ENCODE peak calls at places on chromosomes 2 and 18, in six cellular contexts. T, K, U, B, Z and H are unnamed samples.

GRCh38 chr2:109058802-109059201 is 69.8 kb upstream of the EDAR start:
- DNase-seq in T (no peak), K (no peak), U (no peak), B (no peak), Z (no peak), H (no peak)

GRCh38 chr2:214519258-214519818 is 108.5 kb downstream of the VWC2L start:
- DNase-seq in T (peak; percentile 49), K (no peak), U (no peak), B (no peak), Z (no peak), H (no peak)

GRCh38 chr2:132667716-132668115 is 2.3 kb downstream of the LYPD1 start:
- DNase-seq in T (no peak), K (peak; percentile 67), U (no peak), B (no peak), Z (no peak), H (no peak)

GRCh38 chr2:27920148-27920885 is 29.8 kb downstream of the BABAM2 start:
- DNase-seq in T (no peak), K (peak; percentile 68), U (no peak), B (no peak), Z (no peak), H (peak; percentile 26)

GRCh38 chr2:197515277-197515797 is 529 bp upstream of the MOB4 start:
- DNase-seq in T (peak; percentile 60), K (no peak), U (no peak), B (no peak), Z (peak; percentile 3), H (no peak)

GRCh38 chr2:160091381-160091780 is 29.0 kb upstream of the PLA2R1 start:
- DNase-seq in T (no peak), K (peak; percentile 69), U (no peak), B (no peak), Z (no peak), H (peak; percentile 31)

GRCh38 chr2:61328707-61329251 is 142.1 kb downstream of the USP34 start:
- DNase-seq in T (peak; percentile 18), K (peak; percentile 21), U (no peak), B (no peak), Z (peak; percentile 16), H (no peak)

GRCh38 chr18:13136056-13136688 is 82.4 kb upstream of the LDLRAD4 start:
- DNase-seq in T (no peak), K (peak; percentile 43), U (no peak), B (no peak), Z (no peak), H (peak; percentile 32)

GRCh38 chr2:216308532-216308931 is 63.8 kb downstream of the MARCHF4 start:
- DNase-seq in T (no peak), K (peak; percentile 94), U (no peak), B (no peak), Z (no peak), H (peak; percentile 48)

GRCh38 chr2:152686308-152686707 is 31.0 kb downstream of the PRPF40A start:
- DNase-seq in T (no peak), K (no peak), U (no peak), B (no peak), Z (no peak), H (no peak)

GRCh38 chr2:197889041-197889440 is 84.6 kb downstream of the PLCL1 start:
- DNase-seq in T (peak; percentile 72), K (peak; percentile 55), U (no peak), B (no peak), Z (no peak), H (no peak)

GRCh38 chr2:151796774-151797173 is 31.4 kb downstream of the ARL5A start:
- DNase-seq in T (no peak), K (peak; percentile 36), U (no peak), B (no peak), Z (no peak), H (no peak)

GRCh38 chr2:195695002-195695631 is 38.1 kb downstream of the SLC39A10 start:
- DNase-seq in T (no peak), K (no peak), U (no peak), B (no peak), Z (no peak), H (no peak)

GRCh38 chr2:120972286-120972685 is 236.6 kb downstream of the GLI2 start:
- DNase-seq in T (no peak), K (no peak), U (no peak), B (no peak), Z (no peak), H (no peak)

GRCh38 chr2:164560181-164560792 is 61.0 kb downstream of the GRB14 start:
- DNase-seq in T (peak; percentile 5), K (peak; percentile 20), U (no peak), B (no peak), Z (peak; percentile 52), H (peak; percentile 15)

GRCh38 chr2:96874099-96874831 is 4.4 kb upstream of the SEMA4C start:
- DNase-seq in T (peak; percentile 79), K (no peak), U (no peak), B (peak; percentile 47), Z (no peak), H (no peak)

GRCh38 chr2:234548720-234549420 is 52.0 kb upstream of the ARL4C start:
- DNase-seq in T (no peak), K (peak; percentile 98), U (no peak), B (no peak), Z (no peak), H (peak; percentile 60)

GRCh38 chr2:195570329-195570728 is 86.7 kb upstream of the SLC39A10 start:
- DNase-seq in T (no peak), K (no peak), U (no peak), B (no peak), Z (no peak), H (no peak)

GRCh38 chr2:64699712-64700111 is 46.0 kb upstream of the SERTAD2 start:
- DNase-seq in T (peak; percentile 86), K (no peak), U (no peak), B (no peak), Z (no peak), H (no peak)

GRCh38 chr2:95272781-95273180 is 1.5 kb upstream of the PROM2 start:
- DNase-seq in T (no peak), K (no peak), U (no peak), B (no peak), Z (no peak), H (no peak)

GRCh38 chr18:3451166-3451988 is 1.4 kb downstream of the TGIF1 start:
- DNase-seq in T (peak; percentile 27), K (peak; percentile 86), U (peak; percentile 87), B (peak; percentile 96), Z (peak; percentile 96), H (peak; percentile 85)

GRCh38 chr2:109304731-109305470 is 175.9 kb downstream of the SH3RF3 start:
- DNase-seq in T (peak; percentile 31), K (no peak), U (no peak), B (no peak), Z (no peak), H (no peak)

GRCh38 chr18:23200751-23201150 is 65.5 kb downstream of the CABLES1 start:
- DNase-seq in T (no peak), K (no peak), U (no peak), B (no peak), Z (no peak), H (no peak)

GRCh38 chr18:23453657-23454011 is 547 bp downstream of the RIOK3 start:
- DNase-seq in T (peak; percentile 29), K (peak; percentile 74), U (no peak), B (no peak), Z (peak; percentile 46), H (peak; percentile 12)

GRCh38 chr2:96893289-96894150 is 23.6 kb upstream of the SEMA4C start:
- DNase-seq in T (no peak), K (no peak), U (no peak), B (no peak), Z (no peak), H (no peak)

GRCh38 chr2:27216416-27217137 is 592 bp upstream of the CAD start:
- DNase-seq in T (no peak), K (no peak), U (no peak), B (no peak), Z (no peak), H (no peak)

GRCh38 chr2:42598656-42599267 is 30.3 kb downstream of the MTA3 start:
- DNase-seq in T (peak; percentile 13), K (no peak), U (no peak), B (no peak), Z (no peak), H (no peak)
- TF ChIP-seq CTCF in T (no peak), K (no peak), U (no peak), B (no peak), Z (no peak), H (no peak)

DNA sequence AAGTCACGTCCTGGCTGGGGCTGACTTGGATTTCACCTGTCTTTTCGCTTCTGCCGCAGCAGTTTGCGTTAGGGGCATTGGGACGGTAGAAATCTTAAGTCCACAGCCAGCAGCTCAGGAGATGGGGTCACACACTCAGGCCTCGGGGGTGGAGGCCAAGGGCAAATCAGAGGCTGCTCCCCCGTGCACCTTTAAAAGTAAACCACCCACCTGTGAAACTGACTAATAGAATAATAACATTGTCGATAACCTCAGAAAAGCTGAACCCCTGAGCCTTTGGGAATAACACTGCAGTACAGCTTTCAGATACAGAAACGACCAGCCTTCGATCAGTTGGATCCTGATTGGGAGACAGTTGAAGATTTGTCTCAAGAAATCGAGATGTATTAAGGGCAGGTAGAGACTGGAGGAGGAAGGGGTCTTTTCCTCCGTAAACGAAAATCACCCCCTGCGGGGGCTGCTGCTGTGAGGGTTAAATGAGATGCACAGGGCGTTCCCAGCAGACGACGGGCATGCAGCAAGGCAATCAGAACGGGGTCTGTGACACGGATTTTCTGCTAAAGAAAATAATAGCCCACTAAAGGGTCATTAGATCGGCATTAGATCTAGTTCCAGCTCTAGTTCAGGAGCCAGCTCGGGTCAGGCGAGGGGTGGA is 16.4 kb upstream of the NFATC1 start:
- DNase-seq in T (no peak), K (no peak), U (no peak), B (no peak), Z (no peak), H (no peak)
- TF ChIP-seq CTCF in T (no peak), K (no peak), U (no peak), B (no peak), Z (no peak), H (no peak)

GRCh38 chr2:172273910-172274571 is 153.3 kb upstream of the ITGA6 start:
- DNase-seq in T (no peak), K (no peak), U (no peak), B (no peak), Z (no peak), H (no peak)
- TF ChIP-seq CTCF in T (no peak), K (no peak), U (no peak), B (no peak), Z (no peak), H (no peak)

GRCh38 chr2:12949406-12949805 is 232.7 kb downstream of the TRIB2 start:
- DNase-seq in T (no peak), K (no peak), U (no peak), B (no peak), Z (no peak), H (no peak)

GRCh38 chr2:12953596-12953995 is 236.9 kb downstream of the TRIB2 start:
- DNase-seq in T (no peak), K (no peak), U (no peak), B (no peak), Z (no peak), H (no peak)

GRCh38 chr2:12950174-12950573 is 233.4 kb downstream of the TRIB2 start:
- DNase-seq in T (no peak), K (no peak), U (no peak), B (no peak), Z (no peak), H (no peak)

GRCh38 chr2:12950957-12951656 is 234.4 kb downstream of the TRIB2 start:
- DNase-seq in T (no peak), K (peak; percentile 80), U (no peak), B (no peak), Z (no peak), H (peak; percentile 31)

DNA sequence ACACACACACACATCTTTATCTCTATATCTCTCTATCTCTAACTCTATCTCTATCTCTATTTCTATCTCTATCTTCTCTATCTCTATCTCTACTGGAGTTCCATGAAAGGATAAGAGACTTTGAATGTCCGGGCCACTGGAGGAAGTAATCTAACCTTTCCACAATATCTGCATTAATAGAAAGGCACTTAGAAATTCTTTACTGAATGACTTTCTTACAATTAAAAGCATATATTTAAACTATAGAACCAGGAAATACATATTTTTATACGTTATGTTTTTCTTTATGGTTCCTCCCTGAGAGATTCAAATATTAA is 234.9 kb downstream of the TRIB2 start:
- DNase-seq in T (no peak), K (no peak), U (no peak), B (no peak), Z (no peak), H (no peak)
- TF ChIP-seq CTCF in T (no peak), K (no peak), U (no peak), B (no peak), Z (no peak), H (no peak)